ENCODE peak calls at places on chromosomes 12 and 14, in seven cellular contexts. C, V, I, P, J, O and M are unnamed samples.

GRCh38 chr14:26526132-26526531 is 71.7 kb downstream of the NOVA1 start:
- DNase-seq in C (no peak), V (no peak), I (peak), P (no peak), J (no peak), O (no peak), M (no peak)

GRCh38 chr12:128819293-128820144 is 4.2 kb downstream of the SLC15A4 start:
- DNase-seq in C (no peak), V (no peak), I (no peak), P (no peak), J (no peak), O (no peak), M (no peak)

GRCh38 chr14:57266060-57266459 is 2.6 kb downstream of the EXOC5 start:
- DNase-seq in C (no peak), V (no peak), I (peak), P (no peak), J (no peak), O (no peak), M (no peak)

GRCh38 chr14:90903101-90903500 is 86.9 kb upstream of the TTC7B start:
- DNase-seq in C (peak), V (peak), I (peak), P (peak), J (no peak), O (peak), M (peak)

GRCh38 chr12:112422531-112422930 is 3.8 kb downstream of the PTPN11 start:
- DNase-seq in C (no peak), V (no peak), I (no peak), P (no peak), J (no peak), O (no peak), M (no peak)

GRCh38 chr14:76644875-76645518 is 116.3 kb upstream of the VASH1 start:
- DNase-seq in C (peak), V (peak), I (peak), P (no peak), J (peak), O (peak), M (peak)

GRCh38 chr12:1562813-1563412 is 31.5 kb downstream of the FBXL14 start:
- DNase-seq in C (no peak), V (no peak), I (no peak), P (no peak), J (no peak), O (no peak), M (no peak)

GRCh38 chr14:85252011-85252410 is 277.9 kb upstream of the FLRT2 start:
- DNase-seq in C (no peak), V (no peak), I (peak), P (no peak), J (no peak), O (no peak), M (no peak)

GRCh38 chr12:127991408-127991940 is 275.5 kb upstream of the TMEM132C start:
- DNase-seq in C (no peak), V (no peak), I (no peak), P (no peak), J (no peak), O (no peak), M (no peak)

GRCh38 chr12:29102739-29103138 is 46.3 kb upstream of the FAR2 start:
- DNase-seq in C (no peak), V (no peak), I (no peak), P (no peak), J (no peak), O (no peak), M (no peak)

GRCh38 chr14:75113932-75114539 is 12.8 kb downstream of the NEK9 start:
- DNase-seq in C (no peak), V (no peak), I (no peak), P (no peak), J (no peak), O (no peak), M (no peak)

GRCh38 chr12:131950182-131950913 is 606 bp downstream of the EP400 start:
- DNase-seq in C (peak), V (no peak), I (no peak), P (no peak), J (no peak), O (peak), M (no peak)

GRCh38 chr14:54487771-54488170 is 1.0 kb downstream of the GMFB start:
- DNase-seq in C (no peak), V (peak), I (peak), P (no peak), J (no peak), O (peak), M (no peak)

GRCh38 chr12:88546851-88547250 is 33.4 kb downstream of the KITLG start:
- DNase-seq in C (no peak), V (no peak), I (peak), P (no peak), J (no peak), O (no peak), M (no peak)

GRCh38 chr12:30694971-30695326 is 720 bp downstream of the IPO8 start:
- DNase-seq in C (peak), V (peak), I (peak), P (no peak), J (peak), O (peak), M (peak)

GRCh38 chr12:45695035-45695434 is 34.5 kb upstream of the ARID2 start:
- DNase-seq in C (no peak), V (no peak), I (peak), P (no peak), J (no peak), O (no peak), M (no peak)

GRCh38 chr14:53529519-53529918 is 376.4 kb upstream of the DDHD1 start:
- DNase-seq in C (no peak), V (no peak), I (no peak), P (no peak), J (no peak), O (no peak), M (peak)

GRCh38 chr12:120413901-120414695 is 23.8 kb upstream of the COX6A1 start:
- DNase-seq in C (peak), V (no peak), I (no peak), P (no peak), J (peak), O (no peak), M (no peak)

GRCh38 chr14:93909429-93910128 is 17.6 kb upstream of the FAM181A start:
- DNase-seq in C (no peak), V (no peak), I (no peak), P (no peak), J (no peak), O (no peak), M (peak)
- TF ChIP-seq RFX5 in C (no peak), V (no peak), I (no peak), P (no peak), J (no peak), O (no peak), M (no peak)

GRCh38 chr12:32248594-32249140 is 142.0 kb downstream of the BICD1 start:
- DNase-seq in C (no peak), V (no peak), I (no peak), P (no peak), J (no peak), O (no peak), M (no peak)

GRCh38 chr12:32254260-32254659 is 145.1 kb upstream of the FGD4 start:
- DNase-seq in C (no peak), V (no peak), I (no peak), P (no peak), J (no peak), O (no peak), M (no peak)

GRCh38 chr12:32253154-32253795 is 146.1 kb upstream of the FGD4 start:
- DNase-seq in C (no peak), V (no peak), I (peak), P (no peak), J (no peak), O (no peak), M (no peak)

GRCh38 chr12:32252199-32253073 is 145.8 kb downstream of the BICD1 start:
- DNase-seq in C (no peak), V (no peak), I (no peak), P (peak), J (no peak), O (no peak), M (no peak)

GRCh38 chr12:32249701-32250270 is 143.1 kb downstream of the BICD1 start:
- DNase-seq in C (no peak), V (no peak), I (no peak), P (no peak), J (no peak), O (no peak), M (no peak)
- TF ChIP-seq RFX5 in C (no peak), V (no peak), I (no peak), P (no peak), J (no peak), O (no peak), M (no peak)

GRCh38 chr12:16946691-16947090 is 340.7 kb upstream of the LMO3 start:
- DNase-seq in C (no peak), V (no peak), I (no peak), P (no peak), J (no peak), O (no peak), M (no peak)

GRCh38 chr12:16949351-16949750 is 343.4 kb upstream of the LMO3 start:
- DNase-seq in C (no peak), V (no peak), I (no peak), P (no peak), J (no peak), O (no peak), M (no peak)

GRCh38 chr12:16955083-16955657 is 349.2 kb upstream of the LMO3 start:
- DNase-seq in C (no peak), V (peak), I (no peak), P (no peak), J (no peak), O (no peak), M (no peak)

DNA sequence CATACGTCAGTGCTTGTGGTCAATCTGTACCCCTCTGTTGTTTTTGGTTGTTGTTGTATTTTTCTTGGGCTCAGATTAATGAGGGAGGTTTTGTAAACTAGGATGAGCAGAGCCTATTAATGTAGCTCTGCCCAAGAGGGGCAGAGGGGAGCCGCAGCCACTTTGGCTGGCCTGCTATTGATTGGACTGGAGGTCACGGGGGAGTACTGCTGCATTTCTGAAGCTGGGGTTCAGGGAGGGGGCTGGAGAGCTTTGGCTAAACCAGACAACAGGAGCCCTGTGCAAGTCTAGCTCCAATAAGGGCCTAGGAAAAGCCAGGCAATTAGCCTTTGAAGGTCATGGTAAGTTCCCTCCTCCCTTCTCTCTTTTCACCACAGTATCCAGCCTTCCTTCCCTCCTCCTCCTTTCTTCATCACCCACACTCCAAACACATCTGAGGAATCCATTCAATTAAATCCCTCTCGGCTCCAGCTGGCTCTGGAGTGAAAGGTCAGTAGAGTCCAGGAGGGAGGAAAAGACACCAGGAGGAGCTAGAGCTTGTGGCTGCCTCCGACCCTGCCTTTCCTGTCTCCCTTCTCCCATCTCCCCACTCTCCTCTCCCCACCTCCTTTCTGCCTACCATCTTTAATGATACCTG is 344.2 kb upstream of the LMO3 start:
- DNase-seq in C (no peak), V (no peak), I (no peak), P (no peak), J (no peak), O (no peak), M (no peak)
- TF ChIP-seq RFX5 in C (no peak), V (no peak), I (no peak), P (no peak), J (no peak), O (no peak), M (no peak)

GRCh38 chr14:105885561-105886320 is 359.4 kb downstream of the TMEM121 start:
- DNase-seq in C (no peak), V (no peak), I (no peak), P (no peak), J (no peak), O (no peak), M (no peak)
- TF ChIP-seq RFX5 in C (no peak), V (no peak), I (no peak), P (no peak), J (no peak), O (no peak), M (no peak)

DNA sequence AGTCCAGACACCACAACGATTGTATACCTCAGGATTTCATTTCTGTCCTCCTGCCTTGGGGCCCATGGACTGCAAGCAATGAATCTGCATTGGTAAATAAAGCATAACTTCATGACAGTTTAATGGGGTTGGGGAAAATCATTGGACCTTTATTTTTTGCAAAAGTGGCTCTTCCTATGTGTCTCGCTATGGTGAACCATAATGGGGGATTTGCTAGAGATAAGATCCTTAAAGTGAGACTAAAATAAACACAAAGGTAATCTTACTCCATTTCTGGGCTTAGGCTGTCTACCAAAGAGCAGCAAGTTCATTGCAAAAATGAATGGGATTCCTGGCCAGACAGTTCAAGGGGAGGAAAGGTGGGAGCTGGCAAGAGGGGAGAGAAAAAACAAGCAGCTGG is 292.8 kb downstream of the C12orf75 start:
- DNase-seq in C (no peak), V (no peak), I (no peak), P (no peak), J (no peak), O (no peak), M (no peak)
- TF ChIP-seq RFX5 in C (no peak), V (no peak), I (no peak), P (no peak), J (no peak), O (no peak), M (no peak)

GRCh38 chr12:6450091-6450868 is 1.6 kb upstream of the TAPBPL start:
- DNase-seq in C (no peak), V (no peak), I (no peak), P (no peak), J (no peak), O (no peak), M (no peak)
- TF ChIP-seq RFX5 in C (no peak), V (no peak), I (no peak), P (no peak), J (no peak), O (no peak), M (no peak)

GRCh38 chr12:63226792-63227463 is 75.9 kb upstream of the AVPR1A start:
- DNase-seq in C (no peak), V (no peak), I (no peak), P (no peak), J (no peak), O (no peak), M (no peak)
- TF ChIP-seq RFX5 in C (no peak), V (no peak), I (no peak), P (no peak), J (no peak), O (no peak), M (no peak)

GRCh38 chr12:108609535-108610335 is 11.9 kb upstream of the TMEM119 start:
- DNase-seq in C (peak), V (no peak), I (peak), P (no peak), J (no peak), O (peak), M (no peak)
- TF ChIP-seq RFX5 in C (no peak), V (no peak), I (no peak), P (no peak), J (no peak), O (no peak), M (no peak)

GRCh38 chr14:59133202-59133601 is 55.3 kb upstream of the DAAM1 start:
- DNase-seq in C (no peak), V (no peak), I (no peak), P (no peak), J (no peak), O (no peak), M (no peak)
- TF ChIP-seq RFX5 in C (no peak), V (no peak), I (no peak), P (no peak), J (no peak), O (no peak), M (no peak)

GRCh38 chr12:80241576-80242273 is 142.4 kb downstream of the OTOGL start:
- DNase-seq in C (no peak), V (no peak), I (peak), P (no peak), J (no peak), O (no peak), M (no peak)
- TF ChIP-seq RFX5 in C (no peak), V (no peak), I (no peak), P (no peak), J (no peak), O (no peak), M (no peak)